ENCODE peak calls at places on chromosomes 2 and 18, in ten cellular contexts. One of them, this sample, is unnamed.

GRCh38 chr2:215324811-215325210 is 13.0 kb downstream of the ATIC start:
- DNase-seq in neural crest cell: no peak
- DNase-seq in putamen: no peak
- DNase-seq in endothelial cell: no peak
- DNase-seq in SIG-M5: no peak
- DNase-seq in OCI-M1: no peak
- DNase-seq in nephron progenitor cell: no peak
- DNase-seq in body of pancreas: no peak
- DNase-seq in T-helper 22 cell: no peak
- DNase-seq in retina: no peak
- DNase-seq in this sample: no peak

GRCh38 chr2:236395067-236395466 is 130.9 kb upstream of the ASB18 start:
- DNase-seq in neural crest cell: no peak
- DNase-seq in putamen: no peak
- DNase-seq in endothelial cell: no peak
- DNase-seq in SIG-M5: no peak
- DNase-seq in OCI-M1: no peak
- DNase-seq in nephron progenitor cell: no peak
- DNase-seq in body of pancreas: no peak
- DNase-seq in T-helper 22 cell: no peak
- DNase-seq in retina: no peak
- DNase-seq in this sample: no peak

GRCh38 chr2:37167636-37168182 is 10.9 kb upstream of the EIF2AK2 start:
- DNase-seq in neural crest cell: no peak
- DNase-seq in putamen: no peak
- DNase-seq in endothelial cell: no peak
- DNase-seq in SIG-M5: no peak
- DNase-seq in OCI-M1: no peak
- DNase-seq in nephron progenitor cell: no peak
- DNase-seq in body of pancreas: no peak
- DNase-seq in T-helper 22 cell: no peak
- DNase-seq in retina: no peak
- DNase-seq in this sample: no peak

GRCh38 chr18:77376043-77376732 is 126.5 kb downstream of the GALR1 start:
- DNase-seq in neural crest cell: no peak
- DNase-seq in putamen: no peak
- DNase-seq in endothelial cell: no peak
- DNase-seq in SIG-M5: no peak
- DNase-seq in OCI-M1: no peak
- DNase-seq in nephron progenitor cell: no peak
- DNase-seq in body of pancreas: peak
- DNase-seq in T-helper 22 cell: no peak
- DNase-seq in retina: no peak
- DNase-seq in this sample: peak

GRCh38 chr2:54483426-54483825 is 27.3 kb downstream of the SPTBN1 start:
- DNase-seq in neural crest cell: no peak
- DNase-seq in putamen: no peak
- DNase-seq in endothelial cell: no peak
- DNase-seq in SIG-M5: no peak
- DNase-seq in OCI-M1: no peak
- DNase-seq in nephron progenitor cell: no peak
- DNase-seq in body of pancreas: no peak
- DNase-seq in T-helper 22 cell: no peak
- DNase-seq in retina: no peak
- DNase-seq in this sample: no peak

GRCh38 chr2:176111891-176112374 is 4.6 kb upstream of the HOXD10 start:
- DNase-seq in neural crest cell: no peak
- DNase-seq in putamen: no peak
- DNase-seq in endothelial cell: no peak
- DNase-seq in SIG-M5: no peak
- DNase-seq in OCI-M1: no peak
- DNase-seq in nephron progenitor cell: no peak
- DNase-seq in body of pancreas: no peak
- DNase-seq in T-helper 22 cell: no peak
- DNase-seq in retina: no peak
- DNase-seq in this sample: no peak

GRCh38 chr2:46547223-46548102 is 68.1 kb downstream of the TMEM247 start:
- DNase-seq in neural crest cell: no peak
- DNase-seq in putamen: no peak
- DNase-seq in endothelial cell: no peak
- DNase-seq in SIG-M5: no peak
- DNase-seq in OCI-M1: no peak
- DNase-seq in nephron progenitor cell: no peak
- DNase-seq in body of pancreas: peak
- DNase-seq in T-helper 22 cell: no peak
- DNase-seq in retina: no peak
- DNase-seq in this sample: no peak

GRCh38 chr2:28054916-28055315 is 164.4 kb downstream of the BABAM2 start:
- DNase-seq in neural crest cell: no peak
- DNase-seq in putamen: no peak
- DNase-seq in endothelial cell: no peak
- DNase-seq in SIG-M5: no peak
- DNase-seq in OCI-M1: no peak
- DNase-seq in nephron progenitor cell: no peak
- DNase-seq in body of pancreas: no peak
- DNase-seq in T-helper 22 cell: no peak
- DNase-seq in retina: no peak
- DNase-seq in this sample: no peak

GRCh38 chr18:21330122-21330701 is 88.2 kb downstream of the GREB1L start:
- DNase-seq in neural crest cell: no peak
- DNase-seq in putamen: no peak
- DNase-seq in endothelial cell: no peak
- DNase-seq in SIG-M5: no peak
- DNase-seq in OCI-M1: no peak
- DNase-seq in nephron progenitor cell: no peak
- DNase-seq in body of pancreas: no peak
- DNase-seq in T-helper 22 cell: no peak
- DNase-seq in retina: peak
- DNase-seq in this sample: no peak

GRCh38 chr2:238927746-238928519 is 80.0 kb downstream of the TWIST2 start:
- DNase-seq in neural crest cell: no peak
- DNase-seq in putamen: no peak
- DNase-seq in endothelial cell: no peak
- DNase-seq in SIG-M5: no peak
- DNase-seq in OCI-M1: no peak
- DNase-seq in nephron progenitor cell: no peak
- DNase-seq in body of pancreas: no peak
- DNase-seq in T-helper 22 cell: no peak
- DNase-seq in retina: no peak
- DNase-seq in this sample: no peak

GRCh38 chr2:216694201-216694825 is 1.0 kb downstream of the IGFBP5 start:
- DNase-seq in neural crest cell: peak
- DNase-seq in putamen: peak
- DNase-seq in endothelial cell: peak
- DNase-seq in SIG-M5: no peak
- DNase-seq in OCI-M1: peak
- DNase-seq in nephron progenitor cell: peak
- DNase-seq in body of pancreas: peak
- DNase-seq in T-helper 22 cell: no peak
- DNase-seq in retina: peak
- DNase-seq in this sample: peak

GRCh38 chr18:3511980-3512379 is 62.0 kb downstream of the TGIF1 start:
- DNase-seq in neural crest cell: no peak
- DNase-seq in putamen: no peak
- DNase-seq in endothelial cell: no peak
- DNase-seq in SIG-M5: no peak
- DNase-seq in OCI-M1: peak
- DNase-seq in nephron progenitor cell: no peak
- DNase-seq in body of pancreas: no peak
- DNase-seq in T-helper 22 cell: no peak
- DNase-seq in retina: no peak
- DNase-seq in this sample: no peak

GRCh38 chr2:237383991-237384671 is 29.8 kb downstream of the COL6A3 start:
- DNase-seq in neural crest cell: no peak
- DNase-seq in putamen: no peak
- DNase-seq in endothelial cell: no peak
- DNase-seq in SIG-M5: no peak
- DNase-seq in OCI-M1: no peak
- DNase-seq in nephron progenitor cell: no peak
- DNase-seq in body of pancreas: no peak
- DNase-seq in T-helper 22 cell: no peak
- DNase-seq in retina: no peak
- DNase-seq in this sample: no peak

GRCh38 chr2:142504754-142505153 is 372.7 kb upstream of the KYNU start:
- DNase-seq in neural crest cell: no peak
- DNase-seq in putamen: no peak
- DNase-seq in endothelial cell: no peak
- DNase-seq in SIG-M5: no peak
- DNase-seq in OCI-M1: no peak
- DNase-seq in nephron progenitor cell: no peak
- DNase-seq in body of pancreas: no peak
- DNase-seq in T-helper 22 cell: no peak
- DNase-seq in retina: no peak
- DNase-seq in this sample: no peak

GRCh38 chr2:196181484-196181883 is 10.1 kb upstream of the STK17B start:
- DNase-seq in neural crest cell: no peak
- DNase-seq in putamen: no peak
- DNase-seq in endothelial cell: no peak
- DNase-seq in SIG-M5: no peak
- DNase-seq in OCI-M1: no peak
- DNase-seq in nephron progenitor cell: no peak
- DNase-seq in body of pancreas: no peak
- DNase-seq in T-helper 22 cell: no peak
- DNase-seq in retina: no peak
- DNase-seq in this sample: peak

GRCh38 chr2:141522702-141523101 is 608.1 kb downstream of the LRP1B start:
- DNase-seq in neural crest cell: no peak
- DNase-seq in putamen: no peak
- DNase-seq in endothelial cell: no peak
- DNase-seq in SIG-M5: no peak
- DNase-seq in OCI-M1: peak
- DNase-seq in nephron progenitor cell: no peak
- DNase-seq in body of pancreas: no peak
- DNase-seq in T-helper 22 cell: no peak
- DNase-seq in retina: no peak
- DNase-seq in this sample: peak

GRCh38 chr2:46351388-46352141 is 54.4 kb downstream of the EPAS1 start:
- DNase-seq in neural crest cell: no peak
- DNase-seq in putamen: no peak
- DNase-seq in endothelial cell: no peak
- DNase-seq in SIG-M5: no peak
- DNase-seq in OCI-M1: no peak
- DNase-seq in nephron progenitor cell: no peak
- DNase-seq in body of pancreas: peak
- DNase-seq in T-helper 22 cell: peak
- DNase-seq in retina: no peak
- DNase-seq in this sample: no peak

This sample was measured in NCI-H2171 treated with DMSO at 0.1 percent for 48 hours.